ENCODE peak calls at places on chromosomes 4 and X, in six cellular contexts. U is HCT116, A is SK-N-SH, F is T47D, N is K562, T is GM12878. D is an unnamed sample.

GRCh38 chrX:145003443-145003842 is 243.9 kb upstream of the SPANXN1 start:
- DNase-seq in U (no peak), A (no peak), F (no peak), N (no peak), T (no peak), D (no peak)

GRCh38 chrX:103276581-103277002 is at the start of gene TCEAL5:
- DNase-seq in U (no peak), A (peak), F (no peak), N (no peak), T (no peak), D (no peak)

GRCh38 chr4:155529197-155529596 is 137.5 kb upstream of the GUCY1A1 start:
- DNase-seq in U (no peak), A (peak), F (peak), N (no peak), T (no peak), D (no peak)

GRCh38 chr4:85209161-85209560 is 242.7 kb upstream of the WDFY3 start:
- DNase-seq in U (peak), A (no peak), F (no peak), N (no peak), T (no peak), D (no peak)

GRCh38 chr4:3303840-3304715 is 11.3 kb downstream of the RGS12 start:
- DNase-seq in U (no peak), A (peak), F (no peak), N (no peak), T (no peak), D (no peak)

GRCh38 chrX:24767557-24767956 is 73.8 kb downstream of the POLA1 start:
- DNase-seq in U (no peak), A (no peak), F (no peak), N (no peak), T (no peak), D (no peak)

GRCh38 chrX:47637546-47638195 is 7.9 kb upstream of the CFP start:
- DNase-seq in U (no peak), A (no peak), F (peak), N (peak), T (no peak), D (no peak)

GRCh38 chrX:112818114-112819012 is 22.3 kb downstream of the AMOT start:
- DNase-seq in U (no peak), A (no peak), F (no peak), N (no peak), T (no peak), D (no peak)

GRCh38 chr4:6474053-6474568 is 1.7 kb upstream of the PPP2R2C start:
- DNase-seq in U (no peak), A (peak), F (peak), N (peak), T (no peak), D (peak)

GRCh38 chr4:122854860-122855259 is 28.2 kb downstream of the FGF2 start:
- DNase-seq in U (no peak), A (no peak), F (no peak), N (no peak), T (no peak), D (no peak)

GRCh38 chrX:134186362-134187121 is 50.4 kb upstream of the CCDC160 start:
- DNase-seq in U (no peak), A (no peak), F (peak), N (no peak), T (peak), D (no peak)

GRCh38 chr4:47442980-47443379 is 20.5 kb downstream of the COMMD8 start:
- DNase-seq in U (no peak), A (no peak), F (no peak), N (no peak), T (no peak), D (no peak)

GRCh38 chr4:38243385-38244053 is 283.3 kb downstream of the PTTG2 start:
- DNase-seq in U (no peak), A (no peak), F (peak), N (no peak), T (no peak), D (no peak)
- TF ChIP-seq JUND in U (no peak), A (no peak), F (no peak), N (peak), T (no peak), D (no peak)

GRCh38 chrX:57641338-57641737 is 38.7 kb downstream of the NLRP2B start:
- DNase-seq in U (no peak), A (no peak), F (no peak), N (no peak), T (no peak), D (no peak)

GRCh38 chrX:57647020-57647419 is 33.0 kb downstream of the NLRP2B start:
- DNase-seq in U (no peak), A (no peak), F (no peak), N (no peak), T (no peak), D (no peak)

GRCh38 chrX:57640674-57641016 is 39.4 kb downstream of the NLRP2B start:
- DNase-seq in U (no peak), A (no peak), F (no peak), N (no peak), T (no peak), D (peak)

GRCh38 chrX:57643698-57644097 is 36.4 kb downstream of the NLRP2B start:
- DNase-seq in U (no peak), A (no peak), F (no peak), N (no peak), T (no peak), D (peak)
- TF ChIP-seq JUND in U (no peak), A (no peak), F (no peak), N (no peak), T (no peak), D (no peak)

GRCh38 chrX:128106630-128107029 is 54.4 kb upstream of the ACTRT1 start:
- DNase-seq in U (no peak), A (peak), F (peak), N (no peak), T (no peak), D (peak)
- TF ChIP-seq JUND in U (no peak), A (no peak), F (no peak), N (no peak), T (no peak), D (no peak)

GRCh38 chr4:139721789-139722188 is 56.2 kb downstream of the MGST2 start:
- DNase-seq in U (no peak), A (no peak), F (no peak), N (no peak), T (no peak), D (no peak)

GRCh38 chr4:139728840-139729239 is 63.2 kb downstream of the MGST2 start:
- DNase-seq in U (no peak), A (no peak), F (no peak), N (no peak), T (no peak), D (peak)

GRCh38 chr4:139728146-139728545 is 62.5 kb downstream of the MGST2 start:
- DNase-seq in U (no peak), A (no peak), F (no peak), N (no peak), T (no peak), D (no peak)

GRCh38 chr4:139720806-139721205 is 55.2 kb downstream of the MGST2 start:
- DNase-seq in U (no peak), A (no peak), F (no peak), N (no peak), T (no peak), D (no peak)

GRCh38 chr4:139725236-139725635 is 59.6 kb downstream of the MGST2 start:
- DNase-seq in U (no peak), A (no peak), F (no peak), N (no peak), T (no peak), D (no peak)
- TF ChIP-seq JUND in U (no peak), A (no peak), F (no peak), N (no peak), T (no peak), D (no peak)

GRCh38 chrX:52979568-52979967 is 21.2 kb upstream of the FAM156A start:
- DNase-seq in U (no peak), A (no peak), F (no peak), N (no peak), T (no peak), D (no peak)
- TF ChIP-seq JUND in U (no peak), A (no peak), F (no peak), N (no peak), T (no peak), D (no peak)

GRCh38 chr4:78291277-78291676 is 234.2 kb downstream of the FRAS1 start:
- DNase-seq in U (no peak), A (no peak), F (no peak), N (no peak), T (no peak), D (no peak)

GRCh38 chr4:78296261-78296660 is 239.1 kb downstream of the FRAS1 start:
- DNase-seq in U (no peak), A (no peak), F (no peak), N (no peak), T (no peak), D (no peak)

GRCh38 chr4:78293348-78293747 is 236.2 kb downstream of the FRAS1 start:
- DNase-seq in U (no peak), A (no peak), F (no peak), N (no peak), T (no peak), D (no peak)

GRCh38 chr4:78292336-78292735 is 235.2 kb downstream of the FRAS1 start:
- DNase-seq in U (no peak), A (no peak), F (no peak), N (no peak), T (no peak), D (no peak)

DNA sequence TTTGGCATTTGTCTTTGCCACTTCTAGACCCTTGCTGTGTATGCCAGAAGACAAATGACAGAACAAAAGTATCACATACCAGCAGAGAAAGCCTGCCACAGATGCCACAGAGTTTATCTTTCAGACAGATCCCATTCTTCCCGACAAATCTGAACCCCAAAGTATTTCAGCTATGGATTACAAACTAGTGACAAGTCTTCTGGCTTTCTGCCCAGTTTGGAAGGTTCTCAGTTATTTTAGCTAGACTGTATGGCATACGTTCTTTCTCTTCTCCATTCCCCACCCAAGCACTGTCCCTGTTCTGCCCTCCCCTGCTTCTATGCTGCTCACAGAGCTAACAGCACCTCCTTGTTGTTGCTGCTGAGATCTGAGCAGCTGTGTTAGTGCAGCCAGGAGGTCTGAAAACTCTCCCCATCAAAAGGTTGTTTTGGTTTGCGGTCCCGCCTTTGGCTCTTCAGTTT is 236.7 kb downstream of the FRAS1 start:
- DNase-seq in U (no peak), A (no peak), F (peak), N (no peak), T (no peak), D (no peak)
- TF ChIP-seq JUND in U (no peak), A (peak), F (no peak), N (no peak), T (no peak), D (no peak)

D was measured in HepG2.